ENCODE peak calls at places on chromosomes 3 and 15, in five cellular contexts. N is breast epithelium; R is naive thymus-derived CD4-positive, alpha-beta T cell; S is OCI-LY7; T is CD8-positive, alpha-beta T cell. E is an unnamed sample. For H3K9me3, the result is how much of the 10 kb centered on the place peaks cover.

GRCh38 chr3:53375019-53375418 is 27.7 kb upstream of the DCP1A start:
- DNase-seq in N (peak), R (no peak), S (peak), T (peak), E (peak)

GRCh38 chr3:101926594-101927105 is 77.3 kb downstream of the NFKBIZ start:
- DNase-seq in N (peak), R (no peak), S (no peak), T (no peak), E (no peak)

GRCh38 chr3:63048365-63048764 is 173.1 kb upstream of the CADPS start:
- DNase-seq in N (no peak), R (no peak), S (no peak), T (no peak), E (no peak)

GRCh38 chr3:193620650-193621049 is 27.6 kb downstream of the OPA1 start:
- DNase-seq in N (no peak), R (no peak), S (no peak), T (no peak), E (no peak)

GRCh38 chr3:27659279-27660021 is 62.7 kb downstream of the EOMES start:
- DNase-seq in N (peak), R (peak), S (peak), T (peak), E (peak)

GRCh38 chr15:67144609-67145306 is 79.4 kb downstream of the SMAD3 start:
- DNase-seq in N (no peak), R (no peak), S (no peak), T (no peak), E (no peak)

GRCh38 chr3:12357456-12357855 is 68.6 kb downstream of the PPARG start:
- DNase-seq in N (no peak), R (no peak), S (no peak), T (no peak), E (no peak)

GRCh38 chr3:189212681-189213080 is 40.9 kb downstream of the TPRG1 start:
- DNase-seq in N (no peak), R (no peak), S (no peak), T (no peak), E (no peak)

GRCh38 chr3:18124501-18124900 is 300.6 kb downstream of the SATB1 start:
- DNase-seq in N (no peak), R (no peak), S (no peak), T (no peak), E (no peak)

GRCh38 chr3:127182848-127183714 is 9.8 kb upstream of the PRR23E start:
- DNase-seq in N (no peak), R (no peak), S (no peak), T (no peak), E (peak)

GRCh38 chr3:27165348-27165747 is 203.8 kb downstream of the NEK10 start:
- DNase-seq in N (no peak), R (no peak), S (no peak), T (no peak), E (no peak)

GRCh38 chr3:184965639-184966430 is 153.9 kb downstream of the VPS8 start:
- DNase-seq in N (no peak), R (no peak), S (no peak), T (no peak), E (no peak)

GRCh38 chr3:39447637-39448483 is 19.6 kb upstream of the MOBP start:
- DNase-seq in N (peak), R (peak), S (peak), T (peak), E (peak)

GRCh38 chr3:155744626-155745324 is at the start of gene PLCH1:
- DNase-seq in N (peak), R (peak), S (peak), T (peak), E (peak)

GRCh38 chr3:11953350-11953749 is 50.8 kb upstream of the SYN2 start:
- DNase-seq in N (no peak), R (no peak), S (no peak), T (no peak), E (no peak)

GRCh38 chr3:111392911-111393351 is 149.1 kb upstream of the CD96 start:
- DNase-seq in N (no peak), R (peak), S (peak), T (peak), E (peak)

GRCh38 chr3:97763586-97764148 is 891 bp upstream of the ARL6 start:
- DNase-seq in N (no peak), R (no peak), S (no peak), T (no peak), E (no peak)

GRCh38 chr3:55959681-55960080 is 472.6 kb upstream of the WNT5A start:
- DNase-seq in N (no peak), R (no peak), S (no peak), T (no peak), E (no peak)

GRCh38 chr3:181555681-181556080 is 156.0 kb upstream of the SOX2 start:
- DNase-seq in N (no peak), R (no peak), S (no peak), T (no peak), E (no peak)

GRCh38 chr3:194766845-194767244 is 81.2 kb downstream of the FAM43A start:
- DNase-seq in N (no peak), R (no peak), S (no peak), T (no peak), E (no peak)

GRCh38 chr3:127690823-127691452 is 18.2 kb downstream of the ABTB1 start:
- DNase-seq in N (no peak), R (no peak), S (no peak), T (no peak), E (peak)

GRCh38 chr3:125271127-125271526 is 58.6 kb upstream of the SLC12A8 start:
- DNase-seq in N (no peak), R (no peak), S (no peak), T (no peak), E (no peak)

GRCh38 chr15:68479406-68479805 is 47.4 kb upstream of the ITGA11 start:
- DNase-seq in N (no peak), R (no peak), S (no peak), T (no peak), E (no peak)

GRCh38 chr3:116440196-116440595 is 5.1 kb downstream of the LSAMP start:
- DNase-seq in N (no peak), R (no peak), S (no peak), T (no peak), E (no peak)

GRCh38 chr3:15050405-15051092 is 14.6 kb downstream of the MRPS25 start:
- DNase-seq in N (no peak), R (no peak), S (peak), T (no peak), E (no peak)

GRCh38 chr3:105907790-105908189 is 39.0 kb upstream of the CBLB start:
- DNase-seq in N (no peak), R (peak), S (no peak), T (no peak), E (no peak)

GRCh38 chr15:64305261-64305660 is 50.7 kb downstream of the CSNK1G1 start:
- DNase-seq in N (no peak), R (no peak), S (no peak), T (no peak), E (no peak)

GRCh38 chr15:96595951-96596350 is 265.5 kb downstream of the NR2F2 start:
- DNase-seq in N (no peak), R (no peak), S (no peak), T (no peak), E (no peak)

GRCh38 chr3:66401578-66402382 is 99.0 kb downstream of the LRIG1 start:
- DNase-seq in N (no peak), R (no peak), S (no peak), T (no peak), E (no peak)

GRCh38 chr3:177551431-177551836 is 354.2 kb upstream of the TBL1XR1 start:
- DNase-seq in N (no peak), R (peak), S (peak), T (no peak), E (peak)

GRCh38 chr15:39657714-39658113 is 76.8 kb downstream of the THBS1 start:
- DNase-seq in N (no peak), R (no peak), S (no peak), T (no peak), E (no peak)

GRCh38 chr3:45654344-45654934 is 34.8 kb upstream of the SACM1L start:
- DNase-seq in N (no peak), R (no peak), S (peak), T (no peak), E (no peak)

GRCh38 chr3:107217161-107217560 is 160.1 kb upstream of the CCDC54 start:
- DNase-seq in N (no peak), R (no peak), S (no peak), T (no peak), E (no peak)

GRCh38 chr3:179322481-179323196 is at the start of gene ZNF639:
- DNase-seq in N (peak), R (peak), S (peak), T (peak), E (peak)
- H3K27ac ChIP-seq in N (peak), R (peak), S (peak), T (peak), E (peak)

GRCh38 chr15:98363955-98364354 is 284.4 kb upstream of the IGF1R start:
- DNase-seq in N (no peak), R (no peak), S (no peak), T (no peak), E (no peak)

GRCh38 chr15:98363416-98363815 is 284.9 kb upstream of the IGF1R start:
- DNase-seq in N (no peak), R (no peak), S (no peak), T (no peak), E (no peak)

GRCh38 chr15:98358971-98359370 is 289.4 kb upstream of the IGF1R start:
- DNase-seq in N (no peak), R (no peak), S (no peak), T (no peak), E (peak)

GRCh38 chr15:98360031-98360430 is 288.3 kb upstream of the IGF1R start:
- DNase-seq in N (no peak), R (no peak), S (no peak), T (no peak), E (no peak)
- H3K9me3 ChIP-seq in N (under half), R (under half), S (under half), T (under half), E (under half)

GRCh38 chr3:170111147-170111771 is 70.3 kb downstream of the PHC3 start:
- DNase-seq in N (no peak), R (no peak), S (no peak), T (no peak), E (no peak)
- H3K27ac ChIP-seq in N (no peak), R (no peak), S (no peak), T (no peak), E (no peak)

GRCh38 chr3:19645093-19645492 is 288.9 kb downstream of the EFHB start:
- DNase-seq in N (no peak), R (no peak), S (no peak), T (no peak), E (no peak)
- H3K9me3 ChIP-seq in N (under half), R (under half), S (under half), T (under half), E (under half)

GRCh38 chr3:48612270-48612669 is 2.8 kb upstream of the UQCRC1 start:
- DNase-seq in N (no peak), R (no peak), S (no peak), T (no peak), E (no peak)

GRCh38 chr3:48609088-48610005 is at the start of gene UQCRC1:
- DNase-seq in N (peak), R (peak), S (peak), T (peak), E (peak)

GRCh38 chr3:48619541-48620524 is 1.7 kb downstream of the TMEM89 start:
- DNase-seq in N (no peak), R (no peak), S (no peak), T (no peak), E (no peak)

GRCh38 chr3:48617559-48617958 is 4.0 kb downstream of the TMEM89 start:
- DNase-seq in N (no peak), R (no peak), S (no peak), T (no peak), E (no peak)

DNA sequence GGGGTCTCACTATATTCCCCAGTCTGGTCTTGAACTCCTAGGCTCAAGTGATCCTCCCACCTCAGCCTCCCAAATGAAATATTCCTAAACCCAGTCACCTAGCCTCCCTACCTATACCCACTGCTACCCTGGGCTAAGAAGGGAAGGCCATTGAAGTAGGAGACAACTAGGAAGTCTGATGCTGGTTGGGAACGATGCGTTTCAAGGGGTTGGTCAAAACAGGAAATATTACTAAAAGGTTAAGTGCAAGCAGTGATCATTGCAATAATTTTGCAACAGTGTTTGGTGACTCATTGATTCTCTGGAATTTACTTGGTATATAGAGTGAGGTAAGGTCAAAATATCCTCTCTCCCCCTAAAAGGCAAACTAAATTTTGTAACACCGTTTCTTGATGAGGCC is 4.6 kb upstream of the UQCRC1 start:
- DNase-seq in N (no peak), R (no peak), S (no peak), T (no peak), E (no peak)
- H3K27ac ChIP-seq in N (no peak), R (no peak), S (no peak), T (no peak), E (no peak)

E was measured in small intestine.